ENCODE peak calls at places on chromosomes 3 and 15, in five cellular contexts. Y, K, P, T and E are unnamed samples.

GRCh38 chr3:129038121-129038855 is 22.3 kb upstream of the GP9 start:
- DNase-seq in Y (no peak), K (no peak), P (peak), T (no peak), E (no peak)

GRCh38 chr3:196193037-196193737 is 18.0 kb downstream of the ZDHHC19 start:
- DNase-seq in Y (no peak), K (no peak), P (no peak), T (no peak), E (no peak)

GRCh38 chr15:65083262-65083701 is 6.7 kb downstream of the KBTBD13 start:
- DNase-seq in Y (peak), K (no peak), P (no peak), T (no peak), E (no peak)

GRCh38 chr3:17070560-17070959 is 185.8 kb downstream of the PLCL2 start:
- DNase-seq in Y (peak), K (peak), P (peak), T (no peak), E (no peak)

GRCh38 chr3:158773845-158774542 is 27.9 kb upstream of the MFSD1 start:
- DNase-seq in Y (no peak), K (peak), P (no peak), T (no peak), E (no peak)

GRCh38 chr3:172383306-172383796 is 64.9 kb downstream of the GHSR start:
- DNase-seq in Y (no peak), K (no peak), P (no peak), T (no peak), E (no peak)

GRCh38 chr15:91921821-91922198 is 68.3 kb downstream of the SLCO3A1 start:
- DNase-seq in Y (no peak), K (no peak), P (no peak), T (no peak), E (no peak)

GRCh38 chr3:127811717-127812116 is 10.6 kb downstream of the MGLL start:
- DNase-seq in Y (no peak), K (no peak), P (no peak), T (no peak), E (no peak)

GRCh38 chr3:31634485-31634884 is 101.8 kb downstream of the STT3B start:
- DNase-seq in Y (no peak), K (no peak), P (no peak), T (no peak), E (peak)

GRCh38 chr15:37100109-37100873 is at the start of gene MEIS2:
- DNase-seq in Y (peak), K (peak), P (peak), T (peak), E (peak)

GRCh38 chr3:86991840-86992430 is 986 bp upstream of the VGLL3 start:
- DNase-seq in Y (peak), K (peak), P (no peak), T (no peak), E (peak)

GRCh38 chr3:110420158-110420641 is 651.4 kb upstream of the NECTIN3 start:
- DNase-seq in Y (peak), K (peak), P (no peak), T (no peak), E (peak)

GRCh38 chr3:106765342-106765741 is 611.9 kb upstream of the CCDC54 start:
- DNase-seq in Y (no peak), K (peak), P (no peak), T (no peak), E (peak)

GRCh38 chr15:68158046-68158628 is 47.0 kb downstream of the CALML4 start:
- DNase-seq in Y (peak), K (no peak), P (no peak), T (no peak), E (no peak)

GRCh38 chr3:69288161-69288895 is 97.6 kb downstream of the FRMD4B start:
- DNase-seq in Y (no peak), K (no peak), P (no peak), T (peak), E (no peak)

GRCh38 chr3:125310623-125311076 is 64.5 kb downstream of the ZNF148 start:
- DNase-seq in Y (no peak), K (no peak), P (no peak), T (peak), E (no peak)

GRCh38 chr15:28018291-28019044 is 80.6 kb downstream of the OCA2 start:
- DNase-seq in Y (no peak), K (no peak), P (no peak), T (no peak), E (no peak)

GRCh38 chr15:71349736-71350515 is 234.7 kb downstream of the THSD4 start:
- DNase-seq in Y (no peak), K (no peak), P (no peak), T (no peak), E (no peak)

GRCh38 chr3:25567390-25567789 is 97.3 kb downstream of the TOP2B start:
- DNase-seq in Y (no peak), K (no peak), P (no peak), T (no peak), E (peak)

GRCh38 chr3:58414538-58415197 is 19.0 kb downstream of the PDHB start:
- DNase-seq in Y (peak), K (peak), P (peak), T (peak), E (peak)

GRCh38 chr3:65330072-65330471 is 642.3 kb upstream of the ADAMTS9 start:
- DNase-seq in Y (peak), K (no peak), P (no peak), T (no peak), E (no peak)

GRCh38 chr3:183378008-183378407 is 50.4 kb downstream of the MCF2L2 start:
- DNase-seq in Y (no peak), K (no peak), P (no peak), T (no peak), E (no peak)
- H3K27ac ChIP-seq in Y (no peak), K (peak), P (no peak), T (peak), E (no peak)

DNA sequence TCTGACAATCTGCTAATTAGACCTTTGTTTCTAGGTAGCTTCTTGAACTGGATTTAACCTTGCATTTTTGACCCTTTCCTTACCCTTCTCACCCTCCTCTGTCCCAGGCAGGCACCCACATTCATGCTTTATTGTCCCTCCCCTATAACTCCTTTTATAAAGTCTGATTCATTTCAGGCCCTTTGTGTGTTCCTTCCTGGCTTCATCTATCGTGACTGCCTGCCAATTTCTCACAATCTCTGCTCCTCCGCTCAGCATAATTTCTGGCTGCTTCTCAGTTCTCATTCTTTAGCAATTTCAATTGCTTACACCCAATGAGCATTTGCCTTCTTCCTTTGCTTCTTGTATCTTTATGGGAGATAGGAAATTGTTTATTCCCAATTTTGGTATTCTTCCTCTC is 144.0 kb upstream of the ARHGEF26 start:
- DNase-seq in Y (no peak), K (no peak), P (peak), T (no peak), E (peak)
- H3K27ac ChIP-seq in Y (no peak), K (no peak), P (no peak), T (no peak), E (no peak)

DNA sequence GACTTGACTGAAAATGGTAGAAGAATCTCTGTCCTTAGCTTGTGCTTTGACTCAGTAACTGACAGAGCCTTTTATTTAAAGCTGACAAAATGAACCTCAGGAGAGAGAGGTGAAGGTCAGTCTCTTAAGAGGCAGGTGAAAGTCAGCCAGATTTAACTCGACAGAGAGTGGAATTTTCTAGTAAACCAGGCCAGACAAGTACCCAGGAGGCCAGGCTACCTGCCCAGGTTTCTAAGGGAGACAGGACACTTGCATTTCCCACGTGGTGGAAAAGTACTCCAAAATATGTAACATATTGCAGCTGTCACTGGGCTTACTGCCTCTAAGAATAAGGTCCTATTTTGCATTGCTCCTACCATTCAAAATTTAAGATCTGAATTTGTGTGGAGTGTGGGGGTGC is 167.9 kb downstream of the FMN1 start:
- DNase-seq in Y (no peak), K (no peak), P (no peak), T (no peak), E (no peak)
- H3K27ac ChIP-seq in Y (no peak), K (no peak), P (no peak), T (no peak), E (no peak)

DNA sequence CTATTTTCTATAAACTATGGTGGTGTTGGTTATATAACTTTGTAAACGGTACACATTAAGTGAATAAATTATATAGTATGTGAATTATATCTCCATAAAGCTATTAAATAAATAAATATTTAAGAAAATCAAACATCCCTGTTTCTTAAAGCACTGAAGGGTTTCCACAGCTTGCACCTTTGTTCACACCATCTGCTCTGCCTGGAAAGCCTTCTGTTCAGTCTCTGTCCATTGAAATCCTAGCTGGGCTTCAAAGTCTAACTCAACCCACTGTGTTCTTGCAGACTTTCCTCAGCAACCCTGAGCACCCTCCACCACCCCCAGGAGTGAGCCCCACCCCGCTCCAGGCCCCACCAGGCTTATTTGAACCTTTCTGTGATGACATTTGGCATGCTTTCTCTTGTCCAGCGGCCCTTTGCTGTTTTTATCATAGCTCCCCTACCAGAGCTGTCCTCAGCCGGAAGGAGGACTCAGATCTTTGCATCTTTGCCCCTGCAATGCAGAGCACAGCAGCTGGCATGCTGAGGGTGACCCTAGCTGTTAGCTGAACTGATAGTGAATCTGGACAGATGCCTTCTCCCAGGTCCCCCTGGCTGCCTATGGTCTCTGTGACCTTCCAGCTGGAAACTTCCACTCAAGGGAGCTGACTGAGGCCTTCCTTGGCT is 105.2 kb downstream of the DAPK2 start:
- DNase-seq in Y (no peak), K (no peak), P (no peak), T (no peak), E (no peak)
- H3K27ac ChIP-seq in Y (no peak), K (no peak), P (no peak), T (no peak), E (no peak)

GRCh38 chr15:42593143-42593542 is 17.7 kb downstream of the STARD9 start:
- DNase-seq in Y (peak), K (no peak), P (peak), T (no peak), E (no peak)

GRCh38 chr15:42590619-42591237 is 15.3 kb downstream of the STARD9 start:
- DNase-seq in Y (no peak), K (no peak), P (no peak), T (no peak), E (no peak)

GRCh38 chr15:42591238-42591936 is 16.0 kb downstream of the STARD9 start:
- DNase-seq in Y (peak), K (peak), P (no peak), T (no peak), E (peak)

GRCh38 chr15:42595641-42596240 is 20.3 kb downstream of the STARD9 start:
- DNase-seq in Y (no peak), K (no peak), P (peak), T (no peak), E (no peak)
- H3K27ac ChIP-seq in Y (no peak), K (no peak), P (peak), T (no peak), E (no peak)

GRCh38 chr3:81425198-81425868 is 336.1 kb downstream of the GBE1 start:
- DNase-seq in Y (no peak), K (no peak), P (no peak), T (no peak), E (peak)
- H3K27ac ChIP-seq in Y (no peak), K (no peak), P (no peak), T (no peak), E (peak)

GRCh38 chr3:146277953-146278631 is 27.2 kb upstream of the PLSCR4 start:
- DNase-seq in Y (peak), K (peak), P (no peak), T (no peak), E (peak)
- H3K27ac ChIP-seq in Y (no peak), K (no peak), P (no peak), T (no peak), E (peak)

GRCh38 chr3:11522398-11522715 is 121.4 kb downstream of the VGLL4 start:
- DNase-seq in Y (peak), K (no peak), P (no peak), T (no peak), E (peak)

GRCh38 chr3:11517601-11518000 is 126.1 kb downstream of the VGLL4 start:
- DNase-seq in Y (no peak), K (no peak), P (no peak), T (no peak), E (no peak)

GRCh38 chr3:11522953-11523792 is 120.5 kb downstream of the VGLL4 start:
- DNase-seq in Y (peak), K (no peak), P (no peak), T (no peak), E (no peak)

GRCh38 chr3:11523793-11524160 is 119.9 kb downstream of the VGLL4 start:
- DNase-seq in Y (no peak), K (no peak), P (no peak), T (no peak), E (no peak)

DNA sequence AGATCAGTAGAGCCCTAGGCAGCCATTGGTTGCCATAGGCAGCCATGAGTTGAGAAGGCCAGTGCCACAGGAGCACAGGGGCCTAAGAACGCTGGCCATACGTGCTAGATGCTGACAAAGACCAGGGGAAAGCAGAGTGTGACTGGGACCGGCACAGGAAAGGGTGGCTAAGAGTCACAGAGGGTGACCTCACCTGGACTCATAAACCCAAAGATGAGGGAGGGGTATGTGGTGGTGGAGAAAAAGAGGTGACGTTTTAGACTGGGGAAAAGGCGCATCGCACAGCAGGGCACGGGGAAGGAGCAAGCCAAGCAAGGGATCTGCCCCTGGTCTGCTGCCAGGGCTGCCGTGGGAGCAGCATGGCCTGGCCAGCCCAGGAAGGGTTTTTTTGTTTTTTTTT is 122.5 kb downstream of the VGLL4 start:
- DNase-seq in Y (no peak), K (no peak), P (no peak), T (no peak), E (no peak)
- H3K27ac ChIP-seq in Y (no peak), K (no peak), P (no peak), T (no peak), E (no peak)